ENCODE peak calls at places on chromosomes 3 and 15, in five cellular contexts. R is left lobe of liver, B is spleen, Z is RCC 7860, Y is GM13977. S is an unnamed sample.

GRCh38 chr3:141945726-141946125 is 69.3 kb downstream of the ATP1B3 start:
- DNase-seq in R (no peak), B (no peak), Z (no peak), Y (no peak), S (no peak)

GRCh38 chr3:126135056-126135397 is 45.4 kb downstream of the ALDH1L1 start:
- DNase-seq in R (peak; percentile 40), B (peak; percentile 64), Z (no peak), Y (no peak), S (no peak)

GRCh38 chr3:97968376-97968775 is 3.9 kb downstream of the RIOX2 start:
- DNase-seq in R (no peak), B (no peak), Z (no peak), Y (no peak), S (no peak)

GRCh38 chr3:188635258-188636038 is 481.5 kb downstream of the LPP start:
- DNase-seq in R (no peak), B (no peak), Z (no peak), Y (no peak), S (no peak)

GRCh38 chr3:104521606-104522336 is 844.9 kb upstream of the ALCAM start:
- DNase-seq in R (no peak), B (peak; percentile 82), Z (no peak), Y (no peak), S (no peak)

GRCh38 chr3:32412887-32413286 is 21.2 kb downstream of the CMTM7 start:
- DNase-seq in R (no peak), B (no peak), Z (no peak), Y (no peak), S (no peak)

GRCh38 chr3:127544151-127544805 is 46.3 kb downstream of the TPRA1 start:
- DNase-seq in R (peak; percentile 90), B (peak; percentile 88), Z (peak; percentile 51), Y (peak; percentile 91), S (peak; percentile 88)

GRCh38 chr3:119295816-119296484 is 1.8 kb downstream of the ARHGAP31 start:
- DNase-seq in R (no peak), B (no peak), Z (peak; percentile 49), Y (no peak), S (peak; percentile 1)

GRCh38 chr15:89554247-89554646 is 21.0 kb upstream of the TICRR start:
- DNase-seq in R (no peak), B (no peak), Z (no peak), Y (no peak), S (no peak)

GRCh38 chr3:185084883-185085282 is 68.0 kb downstream of the C3orf70 start:
- DNase-seq in R (no peak), B (no peak), Z (no peak), Y (no peak), S (no peak)

GRCh38 chr3:195551381-195551978 is 8.4 kb upstream of the PPP1R2 start:
- DNase-seq in R (no peak), B (peak; percentile 75), Z (no peak), Y (no peak), S (no peak)

GRCh38 chr3:116148881-116149530 is 296.3 kb downstream of the LSAMP start:
- DNase-seq in R (no peak), B (no peak), Z (peak; percentile 34), Y (no peak), S (peak; percentile 50)

GRCh38 chr3:194104041-194104751 is 31.8 kb upstream of the HES1 start:
- DNase-seq in R (no peak), B (peak; percentile 91), Z (no peak), Y (peak; percentile 56), S (no peak)

GRCh38 chr15:42704492-42704926 is 32.4 kb downstream of the CDAN1 start:
- DNase-seq in R (peak; percentile 69), B (no peak), Z (peak; percentile 42), Y (peak; percentile 72), S (peak; percentile 82)

GRCh38 chr15:50128266-50128665 is 9.2 kb upstream of the ATP8B4 start:
- DNase-seq in R (peak; percentile 51), B (peak; percentile 76), Z (no peak), Y (no peak), S (peak; percentile 41)

GRCh38 chr3:71863563-71864190 is 78.7 kb upstream of the PROK2 start:
- DNase-seq in R (no peak), B (no peak), Z (no peak), Y (no peak), S (no peak)

GRCh38 chr3:148698190-148698806 is 595 bp downstream of the AGTR1 start:
- DNase-seq in R (no peak), B (no peak), Z (no peak), Y (no peak), S (no peak)